ENCODE peak calls at places on chromosome 16, in five cellular contexts. G is hippocampal formation; Y is NAMALWA; F is posterior cingulate gyrus; Q is activated T-helper 1 cell treated with anti-CD3 and anti-CD28 coated beads, Interleukin-12 subunit alpha, Interleukin-12 subunit beta, Interleukin-2, Interleukin-4 antibody, amounts not matched to agents 30 ng/mL and 10 ng/mL and 1 ng/mL, durations not matched to agents 14 hours and 24 hours and 36 hours. K is an unnamed sample.

GRCh38 chr16:57946181-57946801 is 24.6 kb downstream of the CNGB1 start:
- DNase-seq in Y (no peak), G (no peak), Q (no peak), F (no peak), K (no peak)

GRCh38 chr16:72043058-72043457 is 11.2 kb upstream of the HP start:
- DNase-seq in G (no peak), Q (no peak), F (no peak), Y (no peak), K (no peak)

GRCh38 chr16:81715358-81716196 is 63.5 kb upstream of the PLCG2 start:
- DNase-seq in Y (peak), G (no peak), Q (peak), F (no peak), K (no peak)

GRCh38 chr16:85347213-85347591 is 234.9 kb upstream of the CIBAR2 start:
- DNase-seq in F (no peak), G (no peak), Y (peak), Q (no peak), K (no peak)

GRCh38 chr16:69329369-69330285 is 761 bp downstream of the PDF start:
- DNase-seq in F (peak), G (no peak), Y (no peak), Q (no peak), K (no peak)

GRCh38 chr16:30491744-30492308 is 19.3 kb downstream of the ITGAL start:
- DNase-seq in Y (no peak), G (no peak), F (no peak), Q (no peak), K (no peak)

GRCh38 chr16:30561212-30561816 is 3.1 kb upstream of the ZNF764 start:
- DNase-seq in G (no peak), F (no peak), Y (no peak), Q (peak), K (no peak)

GRCh38 chr16:27251561-27252205 is 16.9 kb downstream of the NSMCE1 start:
- DNase-seq in Y (no peak), G (no peak), F (no peak), Q (no peak), K (no peak)

GRCh38 chr16:80210787-80211186 is 330.0 kb upstream of the DYNLRB2 start:
- DNase-seq in Q (no peak), F (no peak), Y (no peak), G (no peak), K (no peak)

GRCh38 chr16:7736138-7736537 is 403.5 kb downstream of the RBFOX1 start:
- DNase-seq in Y (no peak), G (no peak), Q (no peak), F (no peak), K (no peak)